ENCODE peak calls at places on chromosomes 12 and 14, in seven cellular contexts. L is right cardiac atrium; U is stimulated activated CD4-positive, alpha-beta T cell treated with anti-CD3 and anti-CD28 coated beads, Interleukin-2, amount 100 ng/mL, for 48 hours; I is EL; A is lower lobe of right lung; C is MM.1S; Q is activated T-helper 1 cell treated with anti-CD3 and anti-CD28 coated beads, Interleukin-12 subunit alpha, Interleukin-12 subunit beta, Interleukin-2, Interleukin-4 antibody, amounts not matched to agents 30 ng/mL and 10 ng/mL and 1 ng/mL, durations not matched to agents 14 hours and 24 hours and 36 hours. F is an unnamed sample.

GRCh38 chr12:50249464-50250229 is 33.7 kb downstream of the LIMA1 start:
- DNase-seq in L (no peak), U (no peak), I (no peak), A (no peak), C (no peak), Q (no peak), F (no peak)

GRCh38 chr12:52178984-52179383 is 12.8 kb downstream of the KRT80 start:
- DNase-seq in L (no peak), U (no peak), I (no peak), A (no peak), C (no peak), Q (no peak), F (no peak)

GRCh38 chr12:121933522-121934317 is 15.3 kb downstream of the CFAP251 start:
- DNase-seq in L (no peak), U (no peak), I (peak; percentile 33), A (peak; percentile 66), C (no peak), Q (no peak), F (no peak)

GRCh38 chr12:86669010-86669409 is 412.8 kb upstream of the MGAT4C start:
- DNase-seq in L (no peak), U (no peak), I (no peak), A (no peak), C (no peak), Q (no peak), F (no peak)

GRCh38 chr14:55160989-55161388 is 30.4 kb downstream of the DLGAP5 start:
- DNase-seq in L (no peak), U (no peak), I (peak; percentile 45), A (no peak), C (peak; percentile 19), Q (no peak), F (peak; percentile 32)

GRCh38 chr14:98692832-98693231 is 579.2 kb downstream of the BCL11B start:
- DNase-seq in L (no peak), U (no peak), I (no peak), A (no peak), C (no peak), Q (no peak), F (no peak)

GRCh38 chr12:123071401-123072304 is 79.2 kb downstream of the PITPNM2 start:
- DNase-seq in L (peak; percentile 86), U (no peak), I (no peak), A (no peak), C (no peak), Q (no peak), F (no peak)

GRCh38 chr14:75577724-75578098 is 709 bp upstream of the FLVCR2 start:
- DNase-seq in L (peak; percentile 96), U (peak; percentile 73), I (peak; percentile 84), A (peak; percentile 92), C (peak; percentile 75), Q (peak; percentile 61), F (peak; percentile 52)

GRCh38 chr14:76662580-76662979 is 98.7 kb upstream of the VASH1 start:
- DNase-seq in L (no peak), U (no peak), I (no peak), A (no peak), C (no peak), Q (no peak), F (no peak)

GRCh38 chr14:22168092-22168955 is 420.7 kb downstream of the DAD1 start:
- DNase-seq in L (no peak), U (no peak), I (no peak), A (no peak), C (no peak), Q (no peak), F (no peak)

GRCh38 chr14:92932448-92933395 is 9.8 kb downstream of the CHGA start:
- DNase-seq in L (no peak), U (no peak), I (no peak), A (no peak), C (no peak), Q (no peak), F (no peak)

GRCh38 chr12:17151917-17152316 is 546.0 kb upstream of the LMO3 start:
- DNase-seq in L (no peak), U (no peak), I (no peak), A (no peak), C (no peak), Q (no peak), F (no peak)

GRCh38 chr12:25529738-25530137 is 23.3 kb downstream of the LMNTD1 start:
- DNase-seq in L (no peak), U (no peak), I (peak; percentile 38), A (no peak), C (no peak), Q (no peak), F (no peak)

GRCh38 chr12:69779928-69780327 is 41.3 kb downstream of the RAB3IP start:
- DNase-seq in L (peak; percentile 28), U (no peak), I (peak; percentile 52), A (no peak), C (no peak), Q (no peak), F (no peak)

GRCh38 chr12:46342562-46343033 is 30.0 kb downstream of the SLC38A2 start:
- DNase-seq in L (no peak), U (no peak), I (peak; percentile 53), A (no peak), C (no peak), Q (no peak), F (peak; percentile 49)

GRCh38 chr12:87094356-87094755 is 838.2 kb upstream of the MGAT4C start:
- DNase-seq in L (no peak), U (no peak), I (no peak), A (no peak), C (no peak), Q (no peak), F (no peak)

GRCh38 chr14:79011091-79011919 is 841.1 kb downstream of the NRXN3 start:
- DNase-seq in L (no peak), U (no peak), I (peak; percentile 85), A (no peak), C (no peak), Q (no peak), F (no peak)

GRCh38 chr12:68665016-68665569 is 21.7 kb upstream of the NUP107 start:
- DNase-seq in L (no peak), U (no peak), I (no peak), A (no peak), C (no peak), Q (no peak), F (no peak)

GRCh38 chr14:81400202-81400678 is at the start of gene STON2:
- DNase-seq in L (peak; percentile 45), U (no peak), I (peak; percentile 53), A (no peak), C (peak; percentile 44), Q (no peak), F (no peak)

GRCh38 chr14:105857816-105858675 is 331.7 kb downstream of the TMEM121 start:
- DNase-seq in L (no peak), U (no peak), I (no peak), A (peak; percentile 46), C (peak; percentile 64), Q (peak; percentile 17), F (no peak)

GRCh38 chr12:120774169-120774916 is 48.7 kb downstream of the ACADS start:
- DNase-seq in L (no peak), U (no peak), I (no peak), A (no peak), C (no peak), Q (no peak), F (no peak)

GRCh38 chr12:92665496-92665895 is 37.3 kb upstream of the PLEKHG7 start:
- DNase-seq in L (no peak), U (no peak), I (no peak), A (no peak), C (no peak), Q (no peak), F (no peak)

GRCh38 chr12:120668797-120669054 is 18.2 kb upstream of the MLEC start:
- DNase-seq in L (no peak), U (no peak), I (no peak), A (no peak), C (no peak), Q (no peak), F (no peak)

GRCh38 chr12:123532808-123533649 is 490 bp downstream of the RILPL1 start:
- DNase-seq in L (peak; percentile 82), U (no peak), I (peak; percentile 53), A (peak; percentile 70), C (no peak), Q (peak; percentile 6), F (no peak)

GRCh38 chr12:21346542-21347205 is 12.0 kb upstream of the SLCO1A2 start:
- DNase-seq in L (no peak), U (no peak), I (no peak), A (no peak), C (no peak), Q (no peak), F (no peak)

GRCh38 chr14:99195602-99196309 is 76.2 kb downstream of the BCL11B start:
- DNase-seq in L (no peak), U (no peak), I (no peak), A (no peak), C (no peak), Q (no peak), F (no peak)

GRCh38 chr12:62632521-62632920 is 165.9 kb downstream of the MON2 start:
- DNase-seq in L (peak; percentile 87), U (no peak), I (peak; percentile 39), A (peak; percentile 57), C (no peak), Q (no peak), F (no peak)

GRCh38 chr12:5665615-5666014 is 233.7 kb downstream of the NTF3 start:
- DNase-seq in L (no peak), U (no peak), I (peak; percentile 98), A (no peak), C (no peak), Q (no peak), F (no peak)

GRCh38 chr12:3490848-3491382 is at the start of gene PRMT8:
- DNase-seq in L (peak; percentile 67), U (no peak), I (no peak), A (no peak), C (no peak), Q (no peak), F (no peak)

GRCh38 chr12:15701212-15701611 is 88.0 kb downstream of the EPS8 start:
- DNase-seq in L (no peak), U (no peak), I (peak; percentile 60), A (no peak), C (no peak), Q (no peak), F (no peak)

GRCh38 chr14:56057071-56057865 is 60.9 kb upstream of the PELI2 start:
- DNase-seq in L (no peak), U (no peak), I (no peak), A (no peak), C (no peak), Q (no peak), F (no peak)

GRCh38 chr12:48973531-48973930 is 2.0 kb upstream of the WNT10B start:
- DNase-seq in L (peak; percentile 94), U (no peak), I (peak; percentile 48), A (peak; percentile 59), C (no peak), Q (no peak), F (no peak)

GRCh38 chr14:34678306-34678705 is 36.1 kb downstream of the CFL2 start:
- DNase-seq in L (no peak), U (no peak), I (no peak), A (no peak), C (no peak), Q (no peak), F (no peak)

GRCh38 chr14:97028382-97028781 is 231.2 kb downstream of the VRK1 start:
- DNase-seq in L (no peak), U (no peak), I (no peak), A (no peak), C (no peak), Q (no peak), F (no peak)

F was measured in CD8-positive, alpha-beta memory T cell.